ENCODE peak calls at places on chromosomes 13 and 19, in ten cellular contexts. P is BE2C, N is stomach, O is heart right ventricle, B is left lung, X is colonic mucosa, V is astrocyte, U is H9, T is mucosa of descending colon, A is ascending aorta. W is an unnamed sample.

GRCh38 chr19:43798546-43799409 is 3.5 kb downstream of the LYPD5 start:
- DNase-seq in P (no peak), N (peak; percentile 62), O (no peak), B (peak; percentile 66), X (peak; percentile 87), V (no peak), U (peak; percentile 90), T (peak; percentile 83), A (no peak), W (no peak)

GRCh38 chr19:19068659-19069509 is 5.1 kb downstream of the SLC25A42 start:
- DNase-seq in P (no peak), N (no peak), O (no peak), B (no peak), X (no peak), V (no peak), U (no peak), T (no peak), A (no peak), W (no peak)

GRCh38 chr19:6660930-6661329 is 9.0 kb downstream of the TNFSF14 start:
- DNase-seq in P (no peak), N (no peak), O (no peak), B (no peak), X (no peak), V (no peak), U (peak; percentile 47), T (no peak), A (no peak), W (no peak)

GRCh38 chr19:56537442-56537841 is 1.3 kb upstream of the ZFP28 start:
- DNase-seq in P (no peak), N (no peak), O (no peak), B (no peak), X (no peak), V (no peak), U (no peak), T (no peak), A (no peak), W (no peak)

GRCh38 chr13:48162182-48162581 is 67.3 kb upstream of the MED4 start:
- DNase-seq in P (no peak), N (no peak), O (no peak), B (no peak), X (no peak), V (no peak), U (no peak), T (no peak), A (no peak), W (no peak)

GRCh38 chr13:98133949-98134348 is 8.9 kb upstream of the FARP1 start:
- DNase-seq in P (no peak), N (no peak), O (no peak), B (no peak), X (no peak), V (no peak), U (no peak), T (no peak), A (no peak), W (no peak)

GRCh38 chr13:106110241-106110855 is 425.1 kb downstream of the EFNB2 start:
- DNase-seq in P (peak; percentile 24), N (no peak), O (no peak), B (no peak), X (no peak), V (peak; percentile 57), U (no peak), T (no peak), A (no peak), W (no peak)

GRCh38 chr13:110411316-110412105 is 104.4 kb downstream of the COL4A2 start:
- DNase-seq in P (no peak), N (no peak), O (no peak), B (no peak), X (no peak), V (no peak), U (no peak), T (no peak), A (peak; percentile 51), W (no peak)

GRCh38 chr19:575527-576506 is 3.4 kb downstream of the BSG start:
- DNase-seq in P (peak; percentile 61), N (peak; percentile 81), O (peak; percentile 77), B (no peak), X (no peak), V (peak; percentile 44), U (no peak), T (peak; percentile 34), A (no peak), W (peak; percentile 95)

GRCh38 chr19:416416-416815 is 7.5 kb upstream of the C2CD4C start:
- DNase-seq in P (no peak), N (no peak), O (no peak), B (no peak), X (no peak), V (no peak), U (no peak), T (no peak), A (no peak), W (no peak)

GRCh38 chr19:33418871-33419762 is 45.6 kb downstream of the CEBPG start:
- DNase-seq in P (peak; percentile 6), N (no peak), O (no peak), B (no peak), X (no peak), V (no peak), U (no peak), T (no peak), A (no peak), W (no peak)

DNA sequence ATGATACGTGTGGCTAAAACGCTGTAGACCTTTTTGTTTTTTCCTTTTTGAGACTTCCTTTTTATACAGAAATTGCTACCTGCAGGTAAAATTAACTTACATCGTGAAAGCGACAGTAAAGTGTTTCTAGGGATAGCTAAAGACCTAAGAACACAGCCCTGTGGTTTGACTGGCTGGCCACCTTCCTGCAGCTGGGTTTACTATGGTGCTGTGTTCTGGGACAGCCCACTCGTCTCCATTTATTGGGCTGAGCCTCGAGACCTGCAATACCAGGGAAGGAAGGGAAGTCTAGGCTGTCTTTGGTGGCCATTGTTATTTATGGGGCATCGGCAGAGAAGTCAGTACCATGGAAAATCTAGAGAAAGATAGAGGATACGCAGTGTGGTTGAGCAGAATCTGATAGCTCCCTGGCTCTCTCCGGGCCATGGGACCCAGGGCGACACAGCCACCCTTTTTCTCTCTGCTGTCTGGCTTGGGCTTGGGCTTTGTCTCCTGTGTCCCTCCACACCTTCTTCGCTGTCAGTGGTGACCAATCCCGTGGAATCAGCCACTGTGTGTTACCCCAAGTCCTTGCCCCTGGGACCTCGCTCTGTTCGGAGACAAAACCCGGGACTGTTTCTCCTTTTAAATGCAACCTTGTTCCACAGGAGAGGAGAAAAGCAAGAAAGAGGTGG is 30.9 kb downstream of the ACTN4 start:
- DNase-seq in P (no peak), N (no peak), O (no peak), B (no peak), X (no peak), V (no peak), U (no peak), T (no peak), A (no peak), W (no peak)
- H3K4me1 ChIP-seq in P (peaks cover 2% of the 10 kb centered on the region), N (peaks cover 67% of the 10 kb centered on the region), O (peaks cover 89% of the 10 kb centered on the region), B (peaks cover 32% of the 10 kb centered on the region), X (peaks cover 21% of the 10 kb centered on the region), V (peaks cover 60% of the 10 kb centered on the region), U (peaks cover 2% of the 10 kb centered on the region), T (peaks cover 96% of the 10 kb centered on the region), A (peaks cover 22% of the 10 kb centered on the region), W (peaks cover 85% of the 10 kb centered on the region)

DNA sequence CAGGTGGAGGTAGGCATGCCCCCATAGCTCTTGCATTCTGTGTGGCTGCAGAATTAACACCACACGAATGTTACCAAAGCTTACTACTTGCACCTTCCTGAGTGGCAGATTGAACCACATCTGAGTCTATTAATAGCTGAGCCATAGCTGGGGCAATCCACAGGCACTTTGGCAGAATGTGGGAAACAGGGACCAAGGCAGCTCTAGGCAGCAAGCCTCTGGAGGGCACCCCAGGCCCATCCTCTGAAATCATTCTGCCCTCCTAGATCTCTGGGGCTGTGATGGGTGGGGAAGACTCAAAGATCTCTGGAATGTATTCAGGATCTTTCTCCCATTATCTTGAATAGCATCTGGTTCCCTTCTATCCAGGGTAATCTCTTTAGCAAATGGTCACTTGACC is 139.3 kb downstream of the TNFRSF19 start:
- DNase-seq in P (no peak), N (no peak), O (no peak), B (no peak), X (no peak), V (no peak), U (no peak), T (no peak), A (no peak), W (no peak)
- TF ChIP-seq CTCF in P (no peak), N (no peak), O (peak; percentile 37), B (no peak), X (no peak), V (no peak), U (no peak), T (no peak), A (no peak), W (no peak)

GRCh38 chr13:25525884-25526283 is 154.1 kb downstream of the ATP8A2 start:
- DNase-seq in P (no peak), N (no peak), O (no peak), B (no peak), X (no peak), V (no peak), U (no peak), T (no peak), A (no peak), W (no peak)

GRCh38 chr13:25528266-25528665 is 156.5 kb downstream of the ATP8A2 start:
- DNase-seq in P (no peak), N (no peak), O (no peak), B (no peak), X (no peak), V (no peak), U (no peak), T (no peak), A (no peak), W (no peak)

DNA sequence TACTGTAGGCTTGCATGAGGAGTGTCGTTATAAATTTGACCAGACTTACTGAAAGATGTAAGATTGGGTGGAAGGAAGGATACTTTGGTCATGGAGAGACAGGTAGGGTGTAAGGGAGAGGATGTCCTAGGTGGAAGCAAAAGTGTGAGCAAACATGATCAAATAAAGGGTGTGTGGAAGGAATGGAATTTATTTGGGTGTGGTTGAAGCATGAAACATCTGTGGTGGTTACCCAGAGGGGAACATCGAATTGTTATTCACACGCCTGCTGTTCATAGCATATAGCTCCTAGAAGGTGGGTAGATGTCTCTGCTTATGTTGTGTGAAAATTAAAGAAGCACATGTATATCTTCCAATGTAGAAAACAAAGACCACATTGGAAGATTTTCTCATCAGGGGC is 157.7 kb downstream of the ATP8A2 start:
- DNase-seq in P (no peak), N (no peak), O (no peak), B (no peak), X (no peak), V (no peak), U (no peak), T (no peak), A (no peak), W (no peak)
- H3K4me1 ChIP-seq in P (no peaks in the 10 kb centered on the region), N (no peaks in the 10 kb centered on the region), O (no peaks in the 10 kb centered on the region), B (no peaks in the 10 kb centered on the region), X (no peaks in the 10 kb centered on the region), V (no peaks in the 10 kb centered on the region), U (no peaks in the 10 kb centered on the region), T (no peaks in the 10 kb centered on the region), A (no peaks in the 10 kb centered on the region), W (no peaks in the 10 kb centered on the region)

DNA sequence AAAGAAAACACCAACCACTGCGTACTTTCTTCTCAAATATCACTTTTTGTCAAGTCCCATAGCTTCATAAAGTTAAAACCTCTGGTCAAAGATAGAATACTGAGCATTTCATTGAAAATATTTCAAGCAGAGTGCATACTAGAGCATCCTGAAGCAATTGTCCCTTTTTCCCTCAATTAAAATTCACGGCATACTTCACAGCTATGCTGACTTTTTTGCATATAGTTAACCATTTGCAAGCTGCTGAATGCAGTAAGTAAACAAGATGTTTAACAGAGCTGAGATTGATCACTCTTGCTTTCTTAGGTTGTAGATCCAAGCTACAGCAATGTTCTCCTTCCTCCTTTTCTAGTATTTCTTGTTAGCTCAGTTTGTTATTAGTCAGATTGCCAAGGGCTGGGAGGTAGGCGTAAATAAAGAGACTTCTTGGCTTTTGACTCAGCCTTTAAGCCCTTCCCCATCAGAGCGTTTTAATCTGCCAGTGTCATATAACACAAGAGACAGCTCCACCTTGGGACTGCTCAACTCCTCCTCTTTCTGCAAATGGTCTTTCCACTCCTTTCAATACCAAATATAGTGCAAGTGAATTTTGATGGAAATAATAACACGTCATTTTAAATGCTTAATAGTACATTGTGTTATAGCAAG is at the start of gene SLITRK6:
- DNase-seq in P (peak; percentile 15), N (no peak), O (no peak), B (no peak), X (peak; percentile 18), V (peak; percentile 76), U (peak; percentile 35), T (no peak), A (no peak), W (no peak)
- TF ChIP-seq CTCF in P (peak; percentile 49), N (no peak), O (no peak), B (no peak), X (no peak), V (no peak), U (no peak), T (no peak), A (no peak), W (no peak)

W was measured in gastrocnemius medialis.